ENCODE peak calls at places on chromosomes 13 and 19, in nine cellular contexts. One of them, this sample, is unnamed.

GRCh38 chr19:29609636-29610035 is 3.6 kb downstream of the POP4 start:
- DNase-seq in heart left ventricle: no peak
- DNase-seq in pancreas: no peak
- DNase-seq in heart right ventricle: no peak
- DNase-seq in mammary epithelial cell: no peak
- DNase-seq in CD8-positive, alpha-beta memory T cell: no peak
- DNase-seq in breast epithelium: no peak
- DNase-seq in psoas muscle: no peak
- DNase-seq in mesendoderm: no peak
- DNase-seq in this sample: no peak

GRCh38 chr13:93425411-93425810 is 198.8 kb downstream of the GPC6 start:
- DNase-seq in mammary epithelial cell: no peak
- DNase-seq in psoas muscle: no peak
- DNase-seq in heart right ventricle: no peak
- DNase-seq in mesendoderm: no peak
- DNase-seq in pancreas: no peak
- DNase-seq in breast epithelium: no peak
- DNase-seq in heart left ventricle: no peak
- DNase-seq in CD8-positive, alpha-beta memory T cell: no peak
- DNase-seq in this sample: no peak

GRCh38 chr13:73268306-73268705 is 209.5 kb downstream of the KLF5 start:
- DNase-seq in mesendoderm: no peak
- DNase-seq in heart right ventricle: no peak
- DNase-seq in breast epithelium: no peak
- DNase-seq in mammary epithelial cell: peak; percentile 87
- DNase-seq in heart left ventricle: no peak
- DNase-seq in CD8-positive, alpha-beta memory T cell: no peak
- DNase-seq in psoas muscle: peak; percentile 15
- DNase-seq in pancreas: no peak
- DNase-seq in this sample: no peak

GRCh38 chr19:38731654-38732301 is 12.5 kb downstream of the CAPN12 start:
- DNase-seq in mammary epithelial cell: no peak
- DNase-seq in CD8-positive, alpha-beta memory T cell: no peak
- DNase-seq in heart left ventricle: peak; percentile 19
- DNase-seq in pancreas: peak; percentile 88
- DNase-seq in psoas muscle: no peak
- DNase-seq in breast epithelium: no peak
- DNase-seq in heart right ventricle: no peak
- DNase-seq in mesendoderm: no peak
- DNase-seq in this sample: no peak

GRCh38 chr13:99046851-99047250 is 69.0 kb upstream of the DOCK9 start:
- DNase-seq in heart left ventricle: no peak
- DNase-seq in heart right ventricle: no peak
- DNase-seq in mammary epithelial cell: no peak
- DNase-seq in pancreas: no peak
- DNase-seq in mesendoderm: no peak
- DNase-seq in breast epithelium: no peak
- DNase-seq in psoas muscle: no peak
- DNase-seq in CD8-positive, alpha-beta memory T cell: no peak
- DNase-seq in this sample: no peak

GRCh38 chr13:48790199-48790598 is 136.5 kb downstream of the CYSLTR2 start:
- DNase-seq in mesendoderm: no peak
- DNase-seq in breast epithelium: no peak
- DNase-seq in heart left ventricle: no peak
- DNase-seq in heart right ventricle: no peak
- DNase-seq in psoas muscle: no peak
- DNase-seq in mammary epithelial cell: no peak
- DNase-seq in CD8-positive, alpha-beta memory T cell: no peak
- DNase-seq in pancreas: no peak
- DNase-seq in this sample: no peak

GRCh38 chr13:42275098-42275471 is 3.1 kb downstream of the AKAP11 start:
- DNase-seq in mammary epithelial cell: no peak
- DNase-seq in heart right ventricle: no peak
- DNase-seq in breast epithelium: no peak
- DNase-seq in heart left ventricle: no peak
- DNase-seq in CD8-positive, alpha-beta memory T cell: no peak
- DNase-seq in pancreas: no peak
- DNase-seq in psoas muscle: no peak
- DNase-seq in mesendoderm: no peak
- DNase-seq in this sample: no peak

GRCh38 chr13:30743319-30744055 is 8.1 kb downstream of the ALOX5AP start:
- DNase-seq in heart left ventricle: peak; percentile 57
- DNase-seq in psoas muscle: no peak
- DNase-seq in mesendoderm: no peak
- DNase-seq in CD8-positive, alpha-beta memory T cell: no peak
- DNase-seq in breast epithelium: no peak
- DNase-seq in heart right ventricle: no peak
- DNase-seq in mammary epithelial cell: peak; percentile 95
- DNase-seq in pancreas: no peak
- DNase-seq in this sample: peak; percentile 83

GRCh38 chr13:23020246-23020843 is 160.4 kb upstream of the SGCG start:
- DNase-seq in mammary epithelial cell: peak; percentile 29
- DNase-seq in psoas muscle: no peak
- DNase-seq in pancreas: no peak
- DNase-seq in CD8-positive, alpha-beta memory T cell: no peak
- DNase-seq in heart right ventricle: no peak
- DNase-seq in heart left ventricle: no peak
- DNase-seq in mesendoderm: peak; percentile 85
- DNase-seq in breast epithelium: no peak
- DNase-seq in this sample: no peak

GRCh38 chr19:43984687-43985000 is 656 bp downstream of the ZNF155 start:
- DNase-seq in CD8-positive, alpha-beta memory T cell: no peak
- DNase-seq in pancreas: no peak
- DNase-seq in mesendoderm: no peak
- DNase-seq in breast epithelium: no peak
- DNase-seq in mammary epithelial cell: no peak
- DNase-seq in psoas muscle: peak; percentile 14
- DNase-seq in heart right ventricle: peak; percentile 15
- DNase-seq in heart left ventricle: peak; percentile 42
- DNase-seq in this sample: no peak

GRCh38 chr19:1921326-1921725 is 16.1 kb downstream of the ADAT3 start:
- DNase-seq in heart left ventricle: no peak
- DNase-seq in breast epithelium: no peak
- DNase-seq in heart right ventricle: no peak
- DNase-seq in pancreas: no peak
- DNase-seq in mesendoderm: no peak
- DNase-seq in mammary epithelial cell: no peak
- DNase-seq in CD8-positive, alpha-beta memory T cell: no peak
- DNase-seq in psoas muscle: no peak
- DNase-seq in this sample: no peak

GRCh38 chr19:1920644-1921043 is 15.4 kb downstream of the ADAT3 start:
- DNase-seq in CD8-positive, alpha-beta memory T cell: no peak
- DNase-seq in breast epithelium: no peak
- DNase-seq in mesendoderm: no peak
- DNase-seq in pancreas: peak; percentile 69
- DNase-seq in mammary epithelial cell: no peak
- DNase-seq in psoas muscle: no peak
- DNase-seq in heart left ventricle: no peak
- DNase-seq in heart right ventricle: no peak
- DNase-seq in this sample: no peak

GRCh38 chr19:1923319-1923718 is 17.7 kb upstream of the CSNK1G2 start:
- DNase-seq in heart right ventricle: no peak
- DNase-seq in mammary epithelial cell: no peak
- DNase-seq in mesendoderm: no peak
- DNase-seq in CD8-positive, alpha-beta memory T cell: no peak
- DNase-seq in pancreas: no peak
- DNase-seq in heart left ventricle: no peak
- DNase-seq in psoas muscle: no peak
- DNase-seq in breast epithelium: no peak
- DNase-seq in this sample: no peak

GRCh38 chr19:1922803-1923202 is 17.6 kb downstream of the ADAT3 start:
- DNase-seq in pancreas: no peak
- DNase-seq in mammary epithelial cell: no peak
- DNase-seq in heart left ventricle: no peak
- DNase-seq in CD8-positive, alpha-beta memory T cell: no peak
- DNase-seq in mesendoderm: no peak
- DNase-seq in breast epithelium: no peak
- DNase-seq in psoas muscle: no peak
- DNase-seq in heart right ventricle: no peak
- DNase-seq in this sample: no peak

DNA sequence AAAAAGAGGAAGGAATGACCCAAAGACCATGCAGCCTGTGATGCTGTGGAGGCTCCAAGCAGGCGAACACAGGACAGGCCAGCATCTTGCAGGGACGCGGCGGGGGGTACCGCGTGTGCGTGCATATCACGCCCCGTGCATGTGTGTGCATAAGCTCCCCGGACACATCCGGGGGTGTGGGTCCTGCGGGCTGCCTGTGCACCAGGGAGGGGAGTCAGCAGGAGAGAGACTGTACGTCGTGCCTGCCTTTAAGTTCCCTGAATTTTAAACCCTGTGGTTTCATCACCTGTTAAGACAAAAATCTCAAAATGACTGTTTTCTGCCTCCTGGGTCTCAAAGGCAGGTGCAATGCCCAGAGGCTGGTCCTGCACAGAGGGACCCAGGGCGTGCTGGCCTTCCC is 16.6 kb downstream of the ADAT3 start:
- DNase-seq in mesendoderm: no peak
- DNase-seq in heart right ventricle: no peak
- DNase-seq in psoas muscle: no peak
- DNase-seq in CD8-positive, alpha-beta memory T cell: no peak
- DNase-seq in breast epithelium: no peak
- DNase-seq in mammary epithelial cell: no peak
- DNase-seq in pancreas: no peak
- DNase-seq in heart left ventricle: no peak
- DNase-seq in this sample: no peak
- H3K27ac ChIP-seq in mesendoderm: no peak overlapping the region
- H3K27ac ChIP-seq in heart right ventricle: no peak overlapping the region
- H3K27ac ChIP-seq in psoas muscle: no peak overlapping the region
- H3K27ac ChIP-seq in CD8-positive, alpha-beta memory T cell: no peak overlapping the region
- H3K27ac ChIP-seq in breast epithelium: no peak overlapping the region
- H3K27ac ChIP-seq in mammary epithelial cell: no peak overlapping the region
- H3K27ac ChIP-seq in pancreas: no peak overlapping the region
- H3K27ac ChIP-seq in heart left ventricle: no peak overlapping the region
- H3K27ac ChIP-seq in this sample: no peak overlapping the region

GRCh38 chr13:26019241-26019640 is 32.6 kb downstream of the SHISA2 start:
- DNase-seq in CD8-positive, alpha-beta memory T cell: no peak
- DNase-seq in heart right ventricle: no peak
- DNase-seq in heart left ventricle: no peak
- DNase-seq in pancreas: no peak
- DNase-seq in mesendoderm: no peak
- DNase-seq in psoas muscle: no peak
- DNase-seq in mammary epithelial cell: no peak
- DNase-seq in breast epithelium: no peak
- DNase-seq in this sample: no peak

GRCh38 chr13:26017196-26017921 is 34.5 kb downstream of the SHISA2 start:
- DNase-seq in CD8-positive, alpha-beta memory T cell: no peak
- DNase-seq in breast epithelium: no peak
- DNase-seq in mammary epithelial cell: no peak
- DNase-seq in psoas muscle: no peak
- DNase-seq in heart left ventricle: peak; percentile 39
- DNase-seq in mesendoderm: no peak
- DNase-seq in pancreas: no peak
- DNase-seq in heart right ventricle: no peak
- DNase-seq in this sample: no peak

GRCh38 chr13:26020536-26021290 is 31.1 kb downstream of the SHISA2 start:
- DNase-seq in mammary epithelial cell: no peak
- DNase-seq in heart right ventricle: no peak
- DNase-seq in CD8-positive, alpha-beta memory T cell: no peak
- DNase-seq in mesendoderm: no peak
- DNase-seq in breast epithelium: no peak
- DNase-seq in psoas muscle: no peak
- DNase-seq in heart left ventricle: no peak
- DNase-seq in pancreas: no peak
- DNase-seq in this sample: no peak

GRCh38 chr13:26019881-26020535 is 31.8 kb downstream of the SHISA2 start:
- DNase-seq in pancreas: no peak
- DNase-seq in psoas muscle: no peak
- DNase-seq in heart right ventricle: no peak
- DNase-seq in CD8-positive, alpha-beta memory T cell: no peak
- DNase-seq in breast epithelium: no peak
- DNase-seq in mesendoderm: no peak
- DNase-seq in heart left ventricle: no peak
- DNase-seq in mammary epithelial cell: no peak
- DNase-seq in this sample: peak; percentile 29

GRCh38 chr13:26017932-26018690 is 33.7 kb downstream of the SHISA2 start:
- DNase-seq in breast epithelium: no peak
- DNase-seq in pancreas: no peak
- DNase-seq in heart right ventricle: no peak
- DNase-seq in heart left ventricle: no peak
- DNase-seq in psoas muscle: no peak
- DNase-seq in mesendoderm: no peak
- DNase-seq in CD8-positive, alpha-beta memory T cell: no peak
- DNase-seq in mammary epithelial cell: no peak
- DNase-seq in this sample: no peak
- H3K27ac ChIP-seq in breast epithelium: no peak overlapping the region
- H3K27ac ChIP-seq in pancreas: no peak overlapping the region
- H3K27ac ChIP-seq in heart right ventricle: peak overlapping the region; percentile 13
- H3K27ac ChIP-seq in heart left ventricle: no peak overlapping the region
- H3K27ac ChIP-seq in psoas muscle: no peak overlapping the region
- H3K27ac ChIP-seq in mesendoderm: no peak overlapping the region
- H3K27ac ChIP-seq in CD8-positive, alpha-beta memory T cell: no peak overlapping the region
- H3K27ac ChIP-seq in mammary epithelial cell: no peak overlapping the region
- H3K27ac ChIP-seq in this sample: no peak overlapping the region

DNA sequence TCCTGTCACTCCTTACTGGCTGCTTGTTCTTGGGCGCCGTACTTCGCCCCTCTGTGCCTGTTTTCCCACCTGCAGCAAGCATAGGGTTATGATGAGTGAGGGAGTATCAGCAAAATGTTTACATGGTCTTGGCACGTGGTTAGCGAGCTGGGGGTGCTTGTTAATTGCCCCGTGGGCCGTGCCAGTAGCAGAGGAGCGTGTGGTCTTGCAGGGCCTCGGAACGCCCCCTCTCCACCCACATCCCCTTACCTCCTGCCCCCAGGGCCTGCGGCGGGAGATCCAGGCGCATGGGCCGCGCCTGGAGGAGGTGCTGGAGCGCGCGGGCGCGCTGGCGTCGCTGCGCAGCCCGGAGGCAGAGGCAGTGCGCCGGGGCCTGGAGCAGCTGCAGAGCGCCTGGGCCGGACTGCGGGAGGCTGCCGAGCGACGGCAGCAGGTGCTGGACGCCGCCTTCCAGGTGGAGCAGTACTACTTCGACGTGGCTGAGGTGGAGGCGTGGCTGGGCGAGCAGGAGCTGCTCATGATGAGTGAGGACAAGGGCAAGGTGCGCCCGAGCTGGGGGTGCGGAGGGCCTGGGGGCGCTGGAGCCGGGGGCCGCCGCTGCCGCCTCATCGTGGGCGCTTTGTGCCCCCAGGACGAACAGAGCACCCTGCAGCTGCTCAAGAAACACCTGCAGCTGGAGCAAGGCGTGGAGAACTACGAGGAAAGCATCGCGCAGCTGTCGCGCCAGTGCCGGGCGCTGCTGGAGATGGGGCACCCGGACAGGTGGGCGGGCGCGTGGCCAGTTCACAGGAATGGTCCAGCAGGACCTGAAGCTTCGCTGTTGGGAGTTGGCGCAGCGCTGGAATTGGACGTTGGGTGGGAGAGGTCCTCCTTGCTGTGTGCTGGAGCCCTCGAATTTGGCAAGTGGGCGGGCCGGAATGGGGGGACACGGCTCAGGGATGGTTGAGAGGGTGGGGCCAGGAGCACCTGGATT is 22.5 kb upstream of the SHKBP1 start:
- DNase-seq in heart right ventricle: no peak
- DNase-seq in psoas muscle: no peak
- DNase-seq in mammary epithelial cell: peak; percentile 12
- DNase-seq in mesendoderm: peak; percentile 61
- DNase-seq in breast epithelium: no peak
- DNase-seq in pancreas: no peak
- DNase-seq in heart left ventricle: no peak
- DNase-seq in CD8-positive, alpha-beta memory T cell: no peak
- DNase-seq in this sample: no peak
- H3K27ac ChIP-seq in heart right ventricle: no peak overlapping the region
- H3K27ac ChIP-seq in psoas muscle: no peak overlapping the region
- H3K27ac ChIP-seq in mammary epithelial cell: no peak overlapping the region
- H3K27ac ChIP-seq in mesendoderm: no peak overlapping the region
- H3K27ac ChIP-seq in breast epithelium: no peak overlapping the region
- H3K27ac ChIP-seq in pancreas: no peak overlapping the region
- H3K27ac ChIP-seq in heart left ventricle: no peak overlapping the region
- H3K27ac ChIP-seq in CD8-positive, alpha-beta memory T cell: no peak overlapping the region
- H3K27ac ChIP-seq in this sample: no peak overlapping the region

GRCh38 chr13:40969169-40969901 is 49.8 kb downstream of the ELF1 start:
- DNase-seq in CD8-positive, alpha-beta memory T cell: peak; percentile 10
- DNase-seq in breast epithelium: no peak
- DNase-seq in heart right ventricle: no peak
- DNase-seq in psoas muscle: no peak
- DNase-seq in heart left ventricle: no peak
- DNase-seq in mammary epithelial cell: no peak
- DNase-seq in mesendoderm: no peak
- DNase-seq in pancreas: no peak
- DNase-seq in this sample: no peak
- H3K27ac ChIP-seq in CD8-positive, alpha-beta memory T cell: no peak overlapping the region
- H3K27ac ChIP-seq in breast epithelium: no peak overlapping the region
- H3K27ac ChIP-seq in heart right ventricle: no peak overlapping the region
- H3K27ac ChIP-seq in psoas muscle: no peak overlapping the region
- H3K27ac ChIP-seq in heart left ventricle: no peak overlapping the region
- H3K27ac ChIP-seq in mammary epithelial cell: no peak overlapping the region
- H3K27ac ChIP-seq in mesendoderm: no peak overlapping the region
- H3K27ac ChIP-seq in pancreas: no peak overlapping the region
- H3K27ac ChIP-seq in this sample: no peak overlapping the region

This sample was measured in epithelial cell of prostate.